ENCODE peak calls at places on chromosomes 3 and 15, in nine cellular contexts. J is H1, Y is adrenal gland, Z is heart right ventricle, U is brain microvascular endothelial cell, F is esophagus squamous epithelium, I is cardiac muscle cell, B is body of pancreas, N is ovary. S is an unnamed sample.

GRCh38 chr15:32029862-32030781 is at the start of gene CHRNA7:
- DNase-seq in J (peak; percentile 78), Y (peak; percentile 46), Z (peak; percentile 61), U (peak; percentile 11), F (no peak), I (peak; percentile 43), B (peak; percentile 85), N (peak; percentile 73), S (peak; percentile 75)

GRCh38 chr3:30426319-30426993 is 179.9 kb upstream of the TGFBR2 start:
- DNase-seq in J (no peak), Y (peak; percentile 16), Z (peak; percentile 26), U (peak; percentile 71), F (no peak), I (peak; percentile 92), B (peak; percentile 22), N (peak; percentile 44), S (peak; percentile 16)

GRCh38 chr3:51378075-51378474 is 7.0 kb upstream of the MANF start:
- DNase-seq in J (no peak), Y (no peak), Z (no peak), U (no peak), F (no peak), I (no peak), B (no peak), N (no peak), S (no peak)

GRCh38 chr3:126128504-126129407 is 44.8 kb upstream of the SLC41A3 start:
- DNase-seq in J (peak; percentile 31), Y (peak; percentile 13), Z (no peak), U (no peak), F (no peak), I (no peak), B (peak; percentile 8), N (peak; percentile 7), S (peak; percentile 12)

GRCh38 chr3:71180524-71180923 is 403.0 kb downstream of the FOXP1 start:
- DNase-seq in J (no peak), Y (no peak), Z (no peak), U (no peak), F (no peak), I (no peak), B (no peak), N (no peak), S (no peak)

GRCh38 chr3:121748638-121749275 is 784 bp downstream of the GOLGB1 start:
- DNase-seq in J (no peak), Y (peak; percentile 66), Z (no peak), U (peak; percentile 6), F (no peak), I (no peak), B (peak; percentile 82), N (no peak), S (no peak)

GRCh38 chr3:186534113-186534669 is 10.0 kb downstream of the CRYGS start:
- DNase-seq in J (no peak), Y (no peak), Z (no peak), U (no peak), F (no peak), I (no peak), B (no peak), N (no peak), S (peak; percentile 6)

GRCh38 chr15:77457619-77458265 is 37.1 kb downstream of the HMG20A start:
- DNase-seq in J (no peak), Y (no peak), Z (no peak), U (peak; percentile 27), F (no peak), I (peak; percentile 63), B (no peak), N (no peak), S (no peak)

GRCh38 chr3:107001635-107002034 is 375.6 kb upstream of the CCDC54 start:
- DNase-seq in J (no peak), Y (no peak), Z (no peak), U (no peak), F (no peak), I (no peak), B (no peak), N (no peak), S (no peak)

GRCh38 chr3:149382518-149382917 is 5.1 kb upstream of the TM4SF1 start:
- DNase-seq in J (no peak), Y (no peak), Z (no peak), U (peak; percentile 65), F (no peak), I (peak; percentile 58), B (no peak), N (no peak), S (no peak)

GRCh38 chr3:3172627-3173026 is 6.9 kb downstream of the CRBN start:
- DNase-seq in J (no peak), Y (no peak), Z (no peak), U (no peak), F (no peak), I (no peak), B (no peak), N (no peak), S (no peak)

GRCh38 chr3:47803478-47804025 is 614 bp downstream of the DHX30 start:
- DNase-seq in J (no peak), Y (no peak), Z (no peak), U (no peak), F (no peak), I (no peak), B (no peak), N (no peak), S (no peak)

GRCh38 chr3:4581040-4581439 is 87.9 kb downstream of the ITPR1 start:
- DNase-seq in J (no peak), Y (no peak), Z (no peak), U (no peak), F (no peak), I (peak; percentile 39), B (no peak), N (peak; percentile 49), S (no peak)

GRCh38 chr3:15500107-15500724 is 21.3 kb downstream of the COLQ start:
- DNase-seq in J (no peak), Y (no peak), Z (no peak), U (no peak), F (no peak), I (no peak), B (no peak), N (no peak), S (no peak)

GRCh38 chr3:3792391-3792790 is 6.8 kb upstream of the LRRN1 start:
- DNase-seq in J (no peak), Y (no peak), Z (no peak), U (no peak), F (no peak), I (no peak), B (no peak), N (no peak), S (no peak)

GRCh38 chr3:98013428-98014349 is 21.4 kb downstream of the GABRR3 start:
- DNase-seq in J (no peak), Y (no peak), Z (no peak), U (no peak), F (no peak), I (peak; percentile 18), B (no peak), N (no peak), S (no peak)

GRCh38 chr3:24494616-24495333 is at the start of gene THRB:
- DNase-seq in J (peak; percentile 82), Y (peak; percentile 79), Z (peak; percentile 79), U (no peak), F (no peak), I (peak; percentile 66), B (peak; percentile 75), N (peak; percentile 59), S (peak; percentile 80)

DNA sequence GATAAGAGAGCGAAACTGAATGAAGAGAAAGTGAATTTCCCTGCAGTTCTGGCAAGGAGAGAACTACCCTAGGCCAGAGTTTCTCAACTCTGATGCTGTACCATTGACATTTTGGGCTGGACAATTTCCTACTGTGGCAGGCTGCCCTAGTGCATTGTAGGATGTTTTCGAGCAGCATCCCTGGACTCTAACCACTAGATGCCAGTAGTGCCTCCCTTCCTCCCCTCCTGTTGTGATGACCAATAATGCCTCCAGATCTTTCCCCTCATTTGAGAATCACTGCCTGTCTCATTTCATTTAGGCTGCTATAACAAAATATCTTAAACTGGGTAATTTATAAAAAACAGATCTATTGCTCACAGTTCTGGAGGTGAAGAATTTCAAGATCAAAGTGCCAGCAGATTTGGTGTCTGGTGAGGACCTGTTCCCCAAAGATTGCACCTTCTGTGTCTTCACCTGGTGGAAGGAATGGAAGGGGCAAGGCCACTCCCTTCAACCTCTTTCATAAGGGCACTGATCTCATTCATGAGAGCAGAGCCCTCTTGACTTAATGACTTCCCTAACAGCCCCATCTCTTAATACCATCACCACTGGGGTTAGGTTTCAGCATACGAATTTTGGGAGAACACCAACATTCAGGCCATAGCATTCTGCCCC is 188.9 kb upstream of the MEIS2 start:
- DNase-seq in J (no peak), Y (no peak), Z (no peak), U (peak; percentile 2), F (no peak), I (peak; percentile 30), B (no peak), N (no peak), S (no peak)
- TF ChIP-seq CTCF in J (peak; percentile 44), Y (no peak), Z (peak; percentile 32), U (peak; percentile 39), F (no peak), I (peak; percentile 43), B (no peak), N (no peak), S (no peak)

GRCh38 chr3:142566096-142566495 is 12.4 kb downstream of the ATR start:
- DNase-seq in J (no peak), Y (no peak), Z (no peak), U (no peak), F (no peak), I (peak; percentile 32), B (no peak), N (no peak), S (no peak)

GRCh38 chr3:142563491-142563997 is 15.0 kb downstream of the ATR start:
- DNase-seq in J (no peak), Y (no peak), Z (no peak), U (no peak), F (no peak), I (no peak), B (no peak), N (no peak), S (no peak)

GRCh38 chr3:142560118-142560517 is 18.4 kb downstream of the ATR start:
- DNase-seq in J (no peak), Y (no peak), Z (no peak), U (no peak), F (no peak), I (no peak), B (no peak), N (no peak), S (no peak)
- H3K36me3 ChIP-seq in J (peaks cover 2% of the 10 kb centered on the region), Y (no peaks in the 10 kb centered on the region), Z (peaks cover 100% of the 10 kb centered on the region), U (peaks cover 11% of the 10 kb centered on the region), F (peaks cover 96% of the 10 kb centered on the region), I (peaks cover 14% of the 10 kb centered on the region), B (no peaks in the 10 kb centered on the region), N (no peaks in the 10 kb centered on the region), S (no peaks in the 10 kb centered on the region)

GRCh38 chr3:49378249-49378899 is 20.2 kb upstream of the GPX1 start:
- DNase-seq in J (no peak), Y (no peak), Z (peak; percentile 17), U (peak; percentile 93), F (no peak), I (peak; percentile 88), B (peak; percentile 11), N (peak; percentile 43), S (peak; percentile 15)
- H3K4me3 ChIP-seq in J (no peak overlapping the region), Y (no peak overlapping the region), Z (no peak overlapping the region), U (no peak overlapping the region), F (no peak overlapping the region), I (no peak overlapping the region), B (no peak overlapping the region), N (no peak overlapping the region), S (no peak overlapping the region)

DNA sequence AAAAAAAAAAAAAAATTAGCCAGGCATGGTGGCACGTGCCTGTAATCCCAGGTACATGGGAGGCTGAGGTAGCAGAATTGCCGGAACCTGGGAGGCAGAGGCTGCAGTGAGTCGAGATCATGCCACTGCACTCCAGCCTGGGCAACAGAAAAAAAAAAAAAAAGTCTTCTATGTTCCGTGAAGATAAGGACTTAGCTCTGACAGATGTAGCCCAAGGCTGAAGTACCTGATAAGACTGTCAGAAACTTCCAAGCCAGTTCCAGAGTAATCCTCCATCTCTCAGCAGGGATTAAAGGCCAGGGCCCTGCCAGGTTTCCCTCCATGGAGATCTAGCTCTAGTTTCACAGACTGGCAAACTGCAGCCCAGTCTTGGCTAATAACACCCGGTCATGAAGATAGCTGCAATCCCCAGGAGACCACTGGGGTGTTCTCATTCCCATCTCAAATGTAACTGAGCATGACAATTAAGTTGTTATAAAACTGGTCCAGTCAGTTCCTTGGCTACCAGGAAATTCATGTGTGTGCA is 8.5 kb downstream of the CDCP1 start:
- DNase-seq in J (no peak), Y (no peak), Z (no peak), U (no peak), F (no peak), I (peak; percentile 65), B (no peak), N (no peak), S (no peak)
- TF ChIP-seq CTCF in J (no peak), Y (no peak), Z (no peak), U (no peak), F (peak; percentile 45), I (no peak), B (peak; percentile 6), N (no peak), S (no peak)